ENCODE peak calls at places on chromosomes 5 and 9, in six cellular contexts. One of them, this sample, is unnamed.
A peak's percentile ranks its signal among the peaks of the same experiment; 100 is the strongest.

GRCh38 chr9:20636883-20637440 is 14.7 kb upstream of the MLLT3 start:
- DNase-seq in psoas muscle: no peak
- DNase-seq in heart right ventricle: no peak
- DNase-seq in IMR-90: peak; percentile 47
- DNase-seq in kidney epithelial cell: no peak
- DNase-seq in A549: no peak
- DNase-seq in this sample: no peak

GRCh38 chr9:7549261-7549660 is 250.3 kb downstream of the DMAC1 start:
- DNase-seq in psoas muscle: peak; percentile 53
- DNase-seq in heart right ventricle: peak; percentile 21
- DNase-seq in IMR-90: no peak
- DNase-seq in kidney epithelial cell: no peak
- DNase-seq in A549: no peak
- DNase-seq in this sample: no peak

GRCh38 chr9:81599837-81600236 is 89.5 kb downstream of the TLE1 start:
- DNase-seq in psoas muscle: no peak
- DNase-seq in heart right ventricle: no peak
- DNase-seq in IMR-90: no peak
- DNase-seq in kidney epithelial cell: no peak
- DNase-seq in A549: no peak
- DNase-seq in this sample: peak; percentile 54

GRCh38 chr5:158966691-158967090 is 133.0 kb downstream of the EBF1 start:
- DNase-seq in psoas muscle: no peak
- DNase-seq in heart right ventricle: no peak
- DNase-seq in IMR-90: no peak
- DNase-seq in kidney epithelial cell: no peak
- DNase-seq in A549: no peak
- DNase-seq in this sample: no peak

GRCh38 chr5:136202800-136203199 is 9.8 kb upstream of the SMIM32 start:
- DNase-seq in psoas muscle: no peak
- DNase-seq in heart right ventricle: no peak
- DNase-seq in IMR-90: no peak
- DNase-seq in kidney epithelial cell: no peak
- DNase-seq in A549: no peak
- DNase-seq in this sample: no peak

GRCh38 chr9:134895103-134895502 is 14.5 kb downstream of the FCN2 start:
- DNase-seq in psoas muscle: no peak
- DNase-seq in heart right ventricle: no peak
- DNase-seq in IMR-90: peak; percentile 12
- DNase-seq in kidney epithelial cell: no peak
- DNase-seq in A549: no peak
- DNase-seq in this sample: no peak

GRCh38 chr5:76547242-76547890 is 75.8 kb downstream of the F2RL2 start:
- DNase-seq in psoas muscle: no peak
- DNase-seq in heart right ventricle: no peak
- DNase-seq in IMR-90: no peak
- DNase-seq in kidney epithelial cell: no peak
- DNase-seq in A549: no peak
- DNase-seq in this sample: peak; percentile 96

GRCh38 chr5:168747987-168748777 is 169.0 kb upstream of the PANK3 start:
- DNase-seq in psoas muscle: no peak
- DNase-seq in heart right ventricle: peak; percentile 33
- DNase-seq in IMR-90: no peak
- DNase-seq in kidney epithelial cell: no peak
- DNase-seq in A549: peak; percentile 46
- DNase-seq in this sample: no peak

GRCh38 chr9:77471572-77471971 is 176.6 kb downstream of the GNA14 start:
- DNase-seq in psoas muscle: no peak
- DNase-seq in heart right ventricle: no peak
- DNase-seq in IMR-90: no peak
- DNase-seq in kidney epithelial cell: no peak
- DNase-seq in A549: no peak
- DNase-seq in this sample: no peak

GRCh38 chr9:77474903-77475302 is 173.2 kb downstream of the GNA14 start:
- DNase-seq in psoas muscle: no peak
- DNase-seq in heart right ventricle: no peak
- DNase-seq in IMR-90: no peak
- DNase-seq in kidney epithelial cell: no peak
- DNase-seq in A549: no peak
- DNase-seq in this sample: no peak

GRCh38 chr9:77472646-77473045 is 175.5 kb downstream of the GNA14 start:
- DNase-seq in psoas muscle: no peak
- DNase-seq in heart right ventricle: no peak
- DNase-seq in IMR-90: no peak
- DNase-seq in kidney epithelial cell: no peak
- DNase-seq in A549: no peak
- DNase-seq in this sample: no peak

DNA sequence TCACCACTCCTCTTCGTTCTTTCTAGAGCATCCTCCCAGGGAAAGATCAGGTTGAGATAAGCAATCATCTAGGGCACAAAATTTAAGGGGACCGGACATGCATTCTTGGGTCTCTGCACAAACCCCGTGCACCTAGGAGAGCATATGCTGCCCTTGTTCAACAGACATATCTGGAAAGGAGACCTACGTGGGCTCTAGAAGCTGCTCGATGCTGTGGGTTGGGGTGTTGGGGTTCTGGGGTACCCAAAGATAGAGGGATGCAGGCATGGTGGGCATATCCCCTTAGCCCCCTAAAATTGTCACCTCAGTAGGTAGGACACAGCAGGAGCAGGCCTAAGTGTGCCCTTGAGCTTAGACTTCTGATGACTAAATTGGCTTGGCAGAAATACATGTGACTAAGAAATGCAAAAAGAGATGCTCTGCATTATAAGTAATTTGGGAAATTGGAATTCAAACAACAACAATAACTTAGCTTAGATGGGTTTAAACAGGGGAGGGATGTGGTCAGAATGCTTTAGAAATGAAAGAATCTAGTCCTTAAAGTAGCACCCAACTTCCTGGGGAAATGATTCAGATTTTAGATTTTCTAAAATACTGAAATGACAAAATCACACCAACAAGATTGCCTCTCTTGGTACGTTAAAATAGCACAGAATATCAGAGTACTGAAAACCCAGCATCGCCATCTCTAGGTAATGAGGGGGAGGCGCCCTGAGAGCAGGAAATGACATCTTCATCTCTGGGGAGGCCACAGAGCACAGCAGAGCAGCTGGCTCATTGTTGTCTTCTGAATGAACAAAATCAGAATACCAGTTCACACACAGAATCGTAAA is 172.3 kb downstream of the GNA14 start:
- DNase-seq in psoas muscle: no peak
- DNase-seq in heart right ventricle: no peak
- DNase-seq in IMR-90: peak; percentile 28
- DNase-seq in kidney epithelial cell: no peak
- DNase-seq in A549: no peak
- DNase-seq in this sample: no peak
- H3K4me3 ChIP-seq in psoas muscle: no peak overlapping the region
- H3K4me3 ChIP-seq in heart right ventricle: no peak overlapping the region
- H3K4me3 ChIP-seq in IMR-90: no peak overlapping the region
- H3K4me3 ChIP-seq in kidney epithelial cell: no peak overlapping the region
- H3K4me3 ChIP-seq in A549: no peak overlapping the region
- H3K4me3 ChIP-seq in this sample: no peak overlapping the region

GRCh38 chr5:95084757-95085156 is 200.1 kb downstream of the MCTP1 start:
- DNase-seq in psoas muscle: no peak
- DNase-seq in heart right ventricle: no peak
- DNase-seq in IMR-90: no peak
- DNase-seq in kidney epithelial cell: no peak
- DNase-seq in A549: peak; percentile 11
- DNase-seq in this sample: no peak
- TF ChIP-seq CTCF in psoas muscle: no peak
- TF ChIP-seq CTCF in heart right ventricle: no peak
- TF ChIP-seq CTCF in IMR-90: no peak
- TF ChIP-seq CTCF in kidney epithelial cell: no peak
- TF ChIP-seq CTCF in A549: no peak
- TF ChIP-seq CTCF in this sample: no peak

GRCh38 chr5:74865293-74865798 is 841 bp downstream of the FAM169A start:
- DNase-seq in psoas muscle: no peak
- DNase-seq in heart right ventricle: no peak
- DNase-seq in IMR-90: no peak
- DNase-seq in kidney epithelial cell: no peak
- DNase-seq in A549: no peak
- DNase-seq in this sample: no peak

GRCh38 chr5:74865799-74866652 is at the start of gene FAM169A:
- DNase-seq in psoas muscle: no peak
- DNase-seq in heart right ventricle: peak; percentile 24
- DNase-seq in IMR-90: peak; percentile 4
- DNase-seq in kidney epithelial cell: no peak
- DNase-seq in A549: peak; percentile 62
- DNase-seq in this sample: no peak

GRCh38 chr5:74863726-74864125 is 2.5 kb downstream of the FAM169A start:
- DNase-seq in psoas muscle: no peak
- DNase-seq in heart right ventricle: no peak
- DNase-seq in IMR-90: no peak
- DNase-seq in kidney epithelial cell: no peak
- DNase-seq in A549: no peak
- DNase-seq in this sample: no peak

GRCh38 chr5:74864823-74865222 is 1.4 kb downstream of the FAM169A start:
- DNase-seq in psoas muscle: no peak
- DNase-seq in heart right ventricle: no peak
- DNase-seq in IMR-90: no peak
- DNase-seq in kidney epithelial cell: no peak
- DNase-seq in A549: no peak
- DNase-seq in this sample: no peak

GRCh38 chr5:74866653-74867162 is 521 bp upstream of the FAM169A start:
- DNase-seq in psoas muscle: no peak
- DNase-seq in heart right ventricle: peak; percentile 16
- DNase-seq in IMR-90: no peak
- DNase-seq in kidney epithelial cell: no peak
- DNase-seq in A549: peak; percentile 36
- DNase-seq in this sample: no peak
- H3K4me3 ChIP-seq in psoas muscle: peak overlapping the region; percentile 62
- H3K4me3 ChIP-seq in heart right ventricle: peak overlapping the region; percentile 54
- H3K4me3 ChIP-seq in IMR-90: peak overlapping the region; percentile 44
- H3K4me3 ChIP-seq in kidney epithelial cell: peak overlapping the region; percentile 63
- H3K4me3 ChIP-seq in A549: peak overlapping the region; percentile 66
- H3K4me3 ChIP-seq in this sample: peak overlapping the region; percentile 59

GRCh38 chr5:89582768-89583339 is 699.9 kb upstream of the MEF2C start:
- DNase-seq in psoas muscle: no peak
- DNase-seq in heart right ventricle: no peak
- DNase-seq in IMR-90: no peak
- DNase-seq in kidney epithelial cell: no peak
- DNase-seq in A549: no peak
- DNase-seq in this sample: no peak
- TF ChIP-seq CTCF in psoas muscle: no peak
- TF ChIP-seq CTCF in heart right ventricle: no peak
- TF ChIP-seq CTCF in IMR-90: no peak
- TF ChIP-seq CTCF in kidney epithelial cell: no peak
- TF ChIP-seq CTCF in A549: no peak
- TF ChIP-seq CTCF in this sample: no peak

GRCh38 chr9:126720661-126721530 is 83.9 kb upstream of the ZBTB43 start:
- DNase-seq in psoas muscle: no peak
- DNase-seq in heart right ventricle: no peak
- DNase-seq in IMR-90: no peak
- DNase-seq in kidney epithelial cell: no peak
- DNase-seq in A549: no peak
- DNase-seq in this sample: no peak
- H3K4me3 ChIP-seq in psoas muscle: no peak overlapping the region
- H3K4me3 ChIP-seq in heart right ventricle: no peak overlapping the region
- H3K4me3 ChIP-seq in IMR-90: no peak overlapping the region
- H3K4me3 ChIP-seq in kidney epithelial cell: no peak overlapping the region
- H3K4me3 ChIP-seq in A549: no peak overlapping the region
- H3K4me3 ChIP-seq in this sample: no peak overlapping the region

GRCh38 chr9:137580209-137580957 is 1.7 kb upstream of the DPH7 start:
- DNase-seq in psoas muscle: no peak
- DNase-seq in heart right ventricle: no peak
- DNase-seq in IMR-90: no peak
- DNase-seq in kidney epithelial cell: no peak
- DNase-seq in A549: no peak
- DNase-seq in this sample: no peak

GRCh38 chr9:137581361-137582285 is 2.9 kb upstream of the DPH7 start:
- DNase-seq in psoas muscle: no peak
- DNase-seq in heart right ventricle: no peak
- DNase-seq in IMR-90: no peak
- DNase-seq in kidney epithelial cell: no peak
- DNase-seq in A549: no peak
- DNase-seq in this sample: no peak

GRCh38 chr9:137580958-137581331 is 2.2 kb upstream of the DPH7 start:
- DNase-seq in psoas muscle: no peak
- DNase-seq in heart right ventricle: no peak
- DNase-seq in IMR-90: no peak
- DNase-seq in kidney epithelial cell: no peak
- DNase-seq in A549: no peak
- DNase-seq in this sample: no peak

GRCh38 chr9:137578518-137579258 is at the start of gene DPH7:
- DNase-seq in psoas muscle: peak; percentile 99
- DNase-seq in heart right ventricle: peak; percentile 99
- DNase-seq in IMR-90: peak; percentile 83
- DNase-seq in kidney epithelial cell: peak; percentile 57
- DNase-seq in A549: peak; percentile 93
- DNase-seq in this sample: peak; percentile 64

DNA sequence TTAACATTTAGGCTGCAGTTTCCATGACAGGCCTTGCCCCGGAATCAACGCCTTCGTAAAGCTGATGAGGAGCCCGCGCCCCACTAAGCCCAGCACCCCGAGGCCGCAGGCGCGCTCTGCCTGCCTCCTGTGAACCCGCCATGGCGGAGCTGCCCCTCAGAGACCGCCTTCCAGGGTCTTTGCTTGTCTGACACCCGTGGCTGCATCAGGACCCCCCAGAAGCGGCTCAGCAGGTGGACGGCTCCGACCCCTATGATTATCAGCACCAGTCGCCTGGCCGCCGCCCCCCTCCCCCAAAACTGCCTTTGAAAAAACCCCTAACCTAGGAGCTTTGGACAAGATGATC is 507 bp upstream of the DPH7 start:
- DNase-seq in psoas muscle: peak; percentile 60
- DNase-seq in heart right ventricle: no peak
- DNase-seq in IMR-90: no peak
- DNase-seq in kidney epithelial cell: no peak
- DNase-seq in A549: no peak
- DNase-seq in this sample: no peak
- TF ChIP-seq CTCF in psoas muscle: no peak
- TF ChIP-seq CTCF in heart right ventricle: no peak
- TF ChIP-seq CTCF in IMR-90: no peak
- TF ChIP-seq CTCF in kidney epithelial cell: no peak
- TF ChIP-seq CTCF in A549: no peak
- TF ChIP-seq CTCF in this sample: no peak

GRCh38 chr5:164253764-164254163 is 748.3 kb downstream of the MAT2B start:
- DNase-seq in psoas muscle: no peak
- DNase-seq in heart right ventricle: no peak
- DNase-seq in IMR-90: no peak
- DNase-seq in kidney epithelial cell: no peak
- DNase-seq in A549: no peak
- DNase-seq in this sample: no peak
- H3K4me3 ChIP-seq in psoas muscle: no peak overlapping the region
- H3K4me3 ChIP-seq in heart right ventricle: no peak overlapping the region
- H3K4me3 ChIP-seq in IMR-90: no peak overlapping the region
- H3K4me3 ChIP-seq in kidney epithelial cell: no peak overlapping the region
- H3K4me3 ChIP-seq in A549: no peak overlapping the region
- H3K4me3 ChIP-seq in this sample: no peak overlapping the region

GRCh38 chr5:170221319-170221718 is 11.5 kb upstream of the C5orf58 start:
- DNase-seq in psoas muscle: no peak
- DNase-seq in heart right ventricle: no peak
- DNase-seq in IMR-90: peak; percentile 6
- DNase-seq in kidney epithelial cell: no peak
- DNase-seq in A549: no peak
- DNase-seq in this sample: no peak
- TF ChIP-seq CTCF in psoas muscle: no peak
- TF ChIP-seq CTCF in heart right ventricle: no peak
- TF ChIP-seq CTCF in IMR-90: no peak
- TF ChIP-seq CTCF in kidney epithelial cell: no peak
- TF ChIP-seq CTCF in A549: no peak
- TF ChIP-seq CTCF in this sample: no peak